ENCODE peak calls at places on chromosomes 2 and 18, in ten cellular contexts. C, W, G, Y, X, V, Q, L, F and Z are unnamed samples.

GRCh38 chr18:54532222-54532621 is 58.8 kb upstream of the DYNAP start:
- DNase-seq in C (no peak), W (no peak), G (no peak), Y (no peak), X (no peak), V (no peak), Q (peak; percentile 65), L (no peak), F (no peak), Z (no peak)

GRCh38 chr2:238786379-238786778 is 61.5 kb upstream of the TWIST2 start:
- DNase-seq in C (no peak), W (no peak), G (no peak), Y (no peak), X (no peak), V (no peak), Q (no peak), L (no peak), F (no peak), Z (no peak)

GRCh38 chr2:232890896-232891601 is 21.0 kb downstream of the SNORC start:
- DNase-seq in C (no peak), W (no peak), G (peak; percentile 94), Y (no peak), X (peak; percentile 49), V (no peak), Q (no peak), L (no peak), F (no peak), Z (no peak)

GRCh38 chr2:174337337-174338154 is 2.8 kb downstream of the SP9 start:
- DNase-seq in C (no peak), W (no peak), G (no peak), Y (no peak), X (peak; percentile 69), V (peak; percentile 39), Q (peak; percentile 23), L (no peak), F (peak; percentile 60), Z (no peak)

GRCh38 chr2:8487461-8487932 is 194.4 kb upstream of the ID2 start:
- DNase-seq in C (no peak), W (no peak), G (no peak), Y (no peak), X (no peak), V (no peak), Q (no peak), L (peak; percentile 41), F (no peak), Z (no peak)

GRCh38 chr2:162221064-162221463 is 22.2 kb downstream of the FAP start:
- DNase-seq in C (peak; percentile 37), W (peak; percentile 69), G (peak; percentile 79), Y (peak; percentile 15), X (peak; percentile 85), V (no peak), Q (peak; percentile 48), L (peak; percentile 66), F (peak; percentile 44), Z (peak; percentile 51)

GRCh38 chr2:226063704-226064390 is 664.3 kb downstream of the NYAP2 start:
- DNase-seq in C (no peak), W (peak; percentile 85), G (no peak), Y (no peak), X (no peak), V (no peak), Q (no peak), L (no peak), F (no peak), Z (no peak)

GRCh38 chr2:238999290-238999741 is 151.4 kb downstream of the TWIST2 start:
- DNase-seq in C (no peak), W (peak; percentile 60), G (peak; percentile 34), Y (no peak), X (no peak), V (no peak), Q (no peak), L (no peak), F (no peak), Z (no peak)

GRCh38 chr2:72837171-72837570 is 11.3 kb upstream of the EXOC6B start:
- DNase-seq in C (no peak), W (peak; percentile 30), G (peak; percentile 11), Y (no peak), X (no peak), V (no peak), Q (no peak), L (no peak), F (no peak), Z (no peak)

GRCh38 chr18:60198063-60198462 is 174.5 kb downstream of the MC4R start:
- DNase-seq in C (no peak), W (peak; percentile 3), G (no peak), Y (no peak), X (no peak), V (no peak), Q (no peak), L (no peak), F (peak; percentile 22), Z (no peak)

GRCh38 chr2:240452471-240453256 is 17.2 kb downstream of the GPC1 start:
- DNase-seq in C (no peak), W (peak; percentile 33), G (peak; percentile 81), Y (no peak), X (no peak), V (peak; percentile 68), Q (no peak), L (no peak), F (peak; percentile 42), Z (no peak)

GRCh38 chr18:80106482-80107051 is 2.5 kb upstream of the ADNP2 start:
- DNase-seq in C (no peak), W (peak; percentile 13), G (no peak), Y (no peak), X (no peak), V (no peak), Q (no peak), L (no peak), F (no peak), Z (no peak)

GRCh38 chr2:123165616-123166015 is 859.5 kb upstream of the CNTNAP5 start:
- DNase-seq in C (no peak), W (no peak), G (no peak), Y (no peak), X (no peak), V (no peak), Q (no peak), L (no peak), F (no peak), Z (no peak)

GRCh38 chr2:217853301-217853881 is 149.4 kb downstream of the TNS1 start:
- DNase-seq in C (no peak), W (peak; percentile 79), G (no peak), Y (no peak), X (no peak), V (no peak), Q (no peak), L (no peak), F (no peak), Z (no peak)